ENCODE peak calls at places on chromosomes 13 and 19, in eight cellular contexts. H, E, C, R, F, V, T and D are unnamed samples.

GRCh38 chr13:27298849-27299248 is 28.2 kb downstream of the RASL11A start:
- DNase-seq in V (no peak), H (no peak), C (no peak), F (no peak), E (no peak), T (no peak), R (no peak), D (no peak)

GRCh38 chr19:16327501-16327900 is 2.9 kb downstream of the KLF2 start:
- DNase-seq in V (no peak), R (no peak), F (no peak), T (no peak), C (no peak), H (no peak), E (no peak), D (no peak)

GRCh38 chr19:45691516-45692186 is at the start of gene SNRPD2:
- DNase-seq in C (peak), F (peak), T (peak), E (peak), H (peak), R (peak), V (peak), D (peak)

GRCh38 chr13:75726313-75726712 is 90.2 kb downstream of the LMO7 start:
- DNase-seq in H (no peak), V (no peak), C (no peak), E (no peak), T (no peak), F (no peak), R (no peak), D (no peak)

GRCh38 chr13:45674908-45675307 is 27.2 kb upstream of the CBY2 start:
- DNase-seq in T (no peak), V (no peak), R (peak), H (peak), F (no peak), E (no peak), C (no peak), D (peak)

GRCh38 chr13:87669379-87669978 is 1.7 kb upstream of the SLITRK5 start:
- DNase-seq in E (no peak), C (no peak), H (no peak), F (no peak), T (no peak), V (no peak), R (peak), D (no peak)

GRCh38 chr19:38693380-38694223 is 46.2 kb downstream of the ACTN4 start:
- DNase-seq in E (no peak), R (peak), F (peak), T (no peak), C (peak), V (no peak), H (peak), D (peak)

GRCh38 chr13:90968510-90968909 is 379.0 kb upstream of the MIR17HG start:
- DNase-seq in C (no peak), R (peak), T (no peak), V (no peak), H (peak), F (no peak), E (no peak), D (no peak)

GRCh38 chr19:3132971-3133792 is 2.7 kb upstream of the GNA15 start:
- DNase-seq in F (no peak), R (peak), H (no peak), T (no peak), C (peak), E (no peak), V (no peak), D (no peak)

GRCh38 chr13:73913043-73913740 is 221.0 kb downstream of the KLF12 start:
- DNase-seq in H (no peak), V (no peak), C (no peak), F (no peak), E (no peak), T (no peak), R (peak), D (peak)

GRCh38 chr19:50264483-50265186 is 61.2 kb downstream of the MYH14 start:
- DNase-seq in E (no peak), V (no peak), C (no peak), R (no peak), F (no peak), H (no peak), T (no peak), D (no peak)

GRCh38 chr19:3655402-3656072 is 28.9 kb upstream of the CACTIN start:
- DNase-seq in T (no peak), E (peak), H (no peak), V (peak), C (no peak), F (no peak), R (peak), D (no peak)